ENCODE peak calls at places on chromosomes 16 and 17, in seven cellular contexts. A, K, T, M, H, Z and J are unnamed samples.

GRCh38 chr17:54099221-54099620 is 276.5 kb downstream of the KIF2B start:
- DNase-seq in A (no peak), K (no peak), T (no peak), M (no peak), H (no peak), Z (no peak), J (no peak)

GRCh38 chr16:19361587-19361986 is 56.1 kb upstream of the TMC5 start:
- DNase-seq in A (no peak), K (no peak), T (no peak), M (no peak), H (peak), Z (no peak), J (no peak)

GRCh38 chr17:56130030-56130429 is 23.2 kb upstream of the ANKFN1 start:
- DNase-seq in A (no peak), K (no peak), T (no peak), M (peak), H (no peak), Z (no peak), J (no peak)

GRCh38 chr17:61444831-61445230 is 7.4 kb upstream of the TBX4 start:
- DNase-seq in A (no peak), K (no peak), T (no peak), M (no peak), H (peak), Z (peak), J (peak)

GRCh38 chr17:39722965-39723848 is 7.1 kb downstream of the MIEN1 start:
- DNase-seq in A (no peak), K (no peak), T (no peak), M (peak), H (no peak), Z (no peak), J (peak)

GRCh38 chr17:77453613-77454559 is 313.1 kb downstream of the SEC14L1 start:
- DNase-seq in A (peak), K (peak), T (peak), M (no peak), H (no peak), Z (no peak), J (no peak)

GRCh38 chr16:67471758-67472384 is 9.1 kb downstream of the ATP6V0D1 start:
- DNase-seq in A (no peak), K (no peak), T (no peak), M (no peak), H (no peak), Z (no peak), J (no peak)

GRCh38 chr16:14538604-14539003 is 91.5 kb downstream of the PARN start:
- DNase-seq in A (no peak), K (no peak), T (no peak), M (no peak), H (no peak), Z (no peak), J (no peak)

GRCh38 chr17:13085578-13085977 is 67.8 kb upstream of the ELAC2 start:
- DNase-seq in A (no peak), K (no peak), T (no peak), M (no peak), H (no peak), Z (no peak), J (no peak)

GRCh38 chr16:77062878-77063566 is 128.0 kb upstream of the MON1B start:
- DNase-seq in A (no peak), K (no peak), T (no peak), M (peak), H (no peak), Z (no peak), J (no peak)

GRCh38 chr17:29726721-29727252 is 104.1 kb upstream of the CORO6 start:
- DNase-seq in A (no peak), K (no peak), T (no peak), M (no peak), H (peak), Z (no peak), J (peak)

GRCh38 chr17:21394265-21394664 is 18.1 kb downstream of the KCNJ12 start:
- DNase-seq in A (no peak), K (no peak), T (no peak), M (no peak), H (peak), Z (no peak), J (peak)

GRCh38 chr16:67356372-67356771 is 29.8 kb downstream of the LRRC36 start:
- DNase-seq in A (no peak), K (no peak), T (no peak), M (no peak), H (no peak), Z (no peak), J (no peak)

GRCh38 chr17:31715436-31715835 is 143.6 kb downstream of the COPRS start:
- DNase-seq in A (no peak), K (no peak), T (no peak), M (no peak), H (no peak), Z (no peak), J (no peak)

DNA sequence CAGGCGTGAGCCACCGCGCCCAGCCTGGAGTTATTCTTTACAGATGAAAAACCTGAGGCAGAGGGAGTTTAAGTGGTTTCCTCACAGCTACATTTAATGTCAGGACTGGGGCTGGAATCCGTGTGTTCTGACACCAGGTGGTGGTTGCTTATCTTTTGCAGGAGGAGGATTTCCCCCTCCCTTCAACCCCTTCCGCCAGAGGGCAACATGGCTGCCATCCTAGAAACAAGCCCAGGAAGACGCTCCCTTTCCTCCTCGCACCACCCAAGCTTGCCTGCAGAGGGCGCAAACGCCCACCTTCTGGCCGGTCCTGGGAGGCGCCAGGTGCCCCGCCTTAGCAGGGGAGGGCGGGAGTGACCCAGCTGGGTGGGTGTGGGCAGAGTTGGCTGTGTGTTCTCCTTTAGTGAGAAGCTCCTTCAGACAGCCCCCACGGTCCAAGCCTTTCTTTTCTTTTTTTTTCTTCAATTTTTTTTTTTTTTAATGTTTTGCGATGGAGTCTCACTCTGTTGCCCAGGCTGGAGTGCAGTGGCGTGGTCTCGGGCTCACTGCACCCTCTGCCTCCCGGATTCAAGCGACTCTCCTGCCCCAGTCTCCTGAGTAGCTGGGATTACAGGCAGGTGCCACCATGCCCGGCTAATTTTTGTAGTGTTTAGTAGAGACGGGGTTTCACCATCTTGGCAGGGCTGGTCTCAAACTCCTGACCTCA is 9.9 kb upstream of the RAP1GAP2 start:
- DNase-seq in A (peak), K (peak), T (peak), M (peak), H (peak), Z (peak), J (peak)
- H3K27ac ChIP-seq in A (no peak), K (no peak), T (no peak), M (no peak), H (no peak), Z (no peak), J (no peak)

GRCh38 chr17:50187741-50188520 is 13.5 kb downstream of the COL1A1 start:
- DNase-seq in A (no peak), K (no peak), T (no peak), M (no peak), H (peak), Z (peak), J (peak)
- H3K27ac ChIP-seq in A (peak), K (peak), T (peak), M (no peak), H (peak), Z (peak), J (peak)

DNA sequence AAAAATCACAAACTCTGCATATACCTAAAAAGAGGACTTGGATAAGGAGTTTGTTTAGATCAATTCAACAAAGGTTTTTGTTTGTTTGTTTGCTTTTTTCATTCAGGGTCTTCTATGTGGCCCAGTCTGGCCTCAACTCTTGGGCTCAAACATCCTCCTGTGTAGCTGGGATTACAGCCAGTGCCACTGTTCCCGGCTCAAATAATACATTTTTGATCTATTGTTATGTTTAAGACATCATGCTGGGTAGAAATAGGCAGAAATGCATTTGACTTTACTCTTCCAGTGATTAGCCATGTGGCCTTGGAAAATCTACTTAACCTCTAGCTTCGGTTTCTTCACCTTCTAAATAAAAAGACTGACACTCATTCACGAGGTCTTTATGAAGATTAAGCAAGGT is 11.5 kb downstream of the MAP2K6 start:
- DNase-seq in A (no peak), K (no peak), T (no peak), M (peak), H (no peak), Z (no peak), J (no peak)
- H3K27ac ChIP-seq in A (no peak), K (no peak), T (no peak), M (peak), H (no peak), Z (no peak), J (no peak)

GRCh38 chr16:11627292-11627663 is 40.6 kb upstream of the LITAF start:
- DNase-seq in A (no peak), K (no peak), T (no peak), M (no peak), H (no peak), Z (no peak), J (peak)

GRCh38 chr16:11625769-11626168 is 39.0 kb upstream of the LITAF start:
- DNase-seq in A (no peak), K (no peak), T (no peak), M (no peak), H (no peak), Z (no peak), J (no peak)

GRCh38 chr16:11624645-11625607 is 38.2 kb upstream of the LITAF start:
- DNase-seq in A (no peak), K (no peak), T (no peak), M (no peak), H (no peak), Z (no peak), J (peak)

GRCh38 chr16:11627822-11628457 is 40.3 kb upstream of the SNN start:
- DNase-seq in A (peak), K (peak), T (peak), M (no peak), H (peak), Z (peak), J (peak)

DNA sequence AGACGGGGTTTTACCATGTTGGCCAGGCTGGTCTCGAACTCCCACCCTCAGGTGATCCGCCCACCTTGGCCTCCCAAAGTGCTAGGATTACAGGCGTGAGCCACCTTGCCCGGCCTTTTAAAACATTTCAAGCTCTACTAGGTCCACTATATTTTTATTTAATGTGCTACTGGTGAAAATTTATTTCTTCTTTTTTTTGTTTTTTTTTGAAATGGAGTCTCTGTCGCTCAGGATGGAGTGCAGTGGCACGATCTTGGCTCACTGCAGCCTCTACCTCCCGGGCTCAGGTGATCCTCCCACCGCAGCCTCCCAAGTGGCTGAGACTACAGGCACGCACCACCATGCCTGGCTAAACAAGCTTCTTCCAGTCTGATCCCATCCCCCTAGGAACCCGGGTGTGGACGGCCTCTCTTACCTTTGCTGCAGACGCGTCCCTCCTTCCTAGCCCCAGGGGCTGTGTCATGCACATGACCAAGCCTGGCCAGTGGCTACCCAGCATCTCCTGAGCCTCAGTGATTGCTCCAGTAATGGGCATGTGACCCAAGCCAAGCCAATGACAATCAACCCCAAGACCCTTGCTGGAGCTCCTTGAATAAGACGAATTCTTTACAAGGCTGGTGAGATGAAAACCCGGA is 40.1 kb upstream of the LITAF start:
- DNase-seq in A (no peak), K (no peak), T (no peak), M (no peak), H (no peak), Z (no peak), J (no peak)
- H3K27ac ChIP-seq in A (peak), K (peak), T (no peak), M (no peak), H (no peak), Z (no peak), J (peak)

GRCh38 chr17:72447251-72447640 is 326.4 kb downstream of the SOX9 start:
- DNase-seq in A (no peak), K (no peak), T (no peak), M (no peak), H (no peak), Z (no peak), J (no peak)
- H3K27ac ChIP-seq in A (no peak), K (peak), T (no peak), M (no peak), H (no peak), Z (no peak), J (no peak)

GRCh38 chr17:50164697-50164988 is 1.2 kb upstream of the SGCA start:
- DNase-seq in A (no peak), K (no peak), T (no peak), M (no peak), H (no peak), Z (no peak), J (no peak)
- H3K27ac ChIP-seq in A (no peak), K (no peak), T (no peak), M (no peak), H (no peak), Z (no peak), J (no peak)

GRCh38 chr17:1557355-1558095 is 5.1 kb downstream of the PITPNA start:
- DNase-seq in A (no peak), K (no peak), T (no peak), M (no peak), H (peak), Z (peak), J (peak)

GRCh38 chr17:1559047-1559742 is 3.4 kb downstream of the PITPNA start:
- DNase-seq in A (no peak), K (no peak), T (no peak), M (no peak), H (no peak), Z (no peak), J (no peak)

GRCh38 chr17:1559743-1560581 is 2.6 kb downstream of the PITPNA start:
- DNase-seq in A (no peak), K (no peak), T (no peak), M (no peak), H (no peak), Z (no peak), J (no peak)

GRCh38 chr17:1560582-1561170 is 1.9 kb downstream of the PITPNA start:
- DNase-seq in A (no peak), K (no peak), T (peak), M (no peak), H (no peak), Z (no peak), J (no peak)

DNA sequence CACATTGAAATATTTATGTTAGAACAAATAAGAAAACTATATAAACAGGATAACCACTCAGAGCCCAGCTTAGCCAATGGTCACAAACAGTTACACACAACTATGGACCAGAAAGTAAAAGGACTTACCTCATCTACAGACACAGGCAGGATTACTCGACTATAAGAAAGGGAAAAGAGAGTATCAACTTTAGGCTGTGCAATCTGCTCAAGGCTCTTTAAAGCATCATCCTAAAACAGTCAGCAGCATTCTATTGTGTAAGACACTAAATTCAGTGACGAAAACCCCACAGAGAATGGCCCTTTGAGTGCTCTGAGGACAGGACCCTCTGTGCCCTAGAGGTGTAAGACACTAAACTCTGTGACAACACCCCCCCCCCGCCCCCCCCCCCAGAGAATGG is 4.2 kb downstream of the PITPNA start:
- DNase-seq in A (no peak), K (no peak), T (no peak), M (no peak), H (no peak), Z (no peak), J (peak)
- H3K27ac ChIP-seq in A (no peak), K (no peak), T (no peak), M (no peak), H (no peak), Z (no peak), J (peak)

DNA sequence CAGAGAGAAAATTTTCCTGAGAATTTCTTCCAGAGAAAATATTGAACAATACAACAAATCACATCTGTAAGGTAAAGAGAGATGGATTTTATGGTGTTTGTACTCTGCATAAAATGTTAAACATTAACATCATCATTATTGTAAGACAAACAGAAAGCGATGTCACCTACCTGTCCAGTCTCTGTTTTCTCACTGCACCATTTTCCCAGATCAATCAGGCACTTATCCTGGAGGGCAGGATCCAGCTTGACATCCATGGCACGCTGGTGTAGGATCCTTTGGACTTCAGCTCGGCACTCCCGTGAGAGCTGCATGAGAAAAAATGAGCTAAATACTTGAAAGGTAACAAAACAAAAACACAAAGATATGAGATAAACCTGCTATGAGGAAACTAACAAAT is 55.9 kb upstream of the CLEC18B start:
- DNase-seq in A (no peak), K (no peak), T (no peak), M (no peak), H (no peak), Z (no peak), J (no peak)
- H3K27ac ChIP-seq in A (no peak), K (no peak), T (no peak), M (no peak), H (no peak), Z (no peak), J (no peak)

GRCh38 chr16:29745126-29745852 is 501 bp downstream of the C16orf54 start:
- DNase-seq in A (no peak), K (no peak), T (no peak), M (peak), H (no peak), Z (no peak), J (no peak)
- H3K27ac ChIP-seq in A (no peak), K (peak), T (peak), M (no peak), H (no peak), Z (no peak), J (no peak)